ENCODE peak calls at places on chromosomes 11 and 22, in four cellular contexts. G, H, L and Y are unnamed samples.

GRCh38 chr22:39920134-39920743 is 19.4 kb downstream of the GRAP2 start:
- DNase-seq in L (no peak), H (no peak), G (no peak), Y (no peak)

GRCh38 chr11:119764108-119764874 is 35.3 kb upstream of the NECTIN1 start:
- DNase-seq in L (peak; percentile 77), G (peak; percentile 91), H (peak; percentile 42), Y (peak; percentile 55)

GRCh38 chr11:116782728-116783127 is 5.1 kb downstream of the ZPR1 start:
- DNase-seq in L (no peak), G (no peak), H (peak; percentile 50), Y (no peak)

GRCh38 chr22:50738649-50739227 is 734 bp downstream of the ACR start:
- DNase-seq in G (peak; percentile 6), H (no peak), L (no peak), Y (no peak)

GRCh38 chr11:72643547-72643946 is 30.7 kb downstream of the PDE2A start:
- DNase-seq in G (peak; percentile 60), L (no peak), H (no peak), Y (no peak)

GRCh38 chr11:69004411-69005182 is 8.4 kb downstream of the MRGPRF start:
- DNase-seq in L (peak; percentile 46), H (no peak), G (no peak), Y (no peak)

GRCh38 chr11:123430736-123431356 is 777 bp downstream of the GRAMD1B start:
- DNase-seq in L (peak; percentile 83), H (peak; percentile 51), G (peak; percentile 82), Y (peak; percentile 77)

GRCh38 chr11:47189100-47189834 is 3.0 kb upstream of the PACSIN3 start:
- DNase-seq in L (peak; percentile 72), G (no peak), H (peak; percentile 86), Y (no peak)

GRCh38 chr11:70203749-70204465 is 811 bp downstream of the FADD start:
- DNase-seq in G (peak; percentile 84), H (peak; percentile 86), L (peak; percentile 52), Y (no peak)

GRCh38 chr11:7060828-7061227 is 28.0 kb upstream of the RBMXL2 start:
- DNase-seq in H (peak; percentile 58), L (no peak), G (no peak), Y (no peak)

GRCh38 chr11:129061466-129062194 is 119.0 kb upstream of the TP53AIP1 start:
- DNase-seq in G (peak; percentile 22), H (peak; percentile 50), L (no peak), Y (no peak)

GRCh38 chr11:123483465-123483864 is 53.4 kb downstream of the GRAMD1B start:
- DNase-seq in H (no peak), G (no peak), L (no peak), Y (no peak)

GRCh38 chr11:107198490-107199007 is 180.3 kb upstream of the GUCY1A2 start:
- DNase-seq in G (no peak), H (no peak), L (no peak), Y (no peak)

GRCh38 chr11:8328848-8329330 is 65.2 kb upstream of the LMO1 start:
- DNase-seq in H (peak; percentile 75), G (peak; percentile 97), L (peak; percentile 64), Y (peak; percentile 68)

GRCh38 chr11:34640050-34640971 is 19.4 kb downstream of the EHF start:
- DNase-seq in G (peak; percentile 55), L (peak; percentile 71), H (no peak), Y (no peak)

GRCh38 chr11:64121637-64122410 is 44.1 kb downstream of the MACROD1 start:
- DNase-seq in G (no peak), L (no peak), H (peak; percentile 95), Y (no peak)

GRCh38 chr11:57979532-57980079 is 44.1 kb upstream of the OR9Q1 start:
- DNase-seq in L (no peak), G (no peak), H (no peak), Y (no peak)

GRCh38 chr11:118652681-118653181 is 26.7 kb downstream of the TREH start:
- DNase-seq in L (no peak), H (no peak), G (no peak), Y (no peak)
- H3K4me1 ChIP-seq in L (no peaks in the 10 kb centered on the region), H (no peaks in the 10 kb centered on the region), G (no peaks in the 10 kb centered on the region), Y (no peaks in the 10 kb centered on the region)

GRCh38 chr22:42994917-42995562 is 19.9 kb downstream of the PACSIN2 start:
- DNase-seq in L (peak; percentile 74), H (peak; percentile 94), G (peak; percentile 66), Y (peak; percentile 40)
- TF ChIP-seq POLR2A in L (peak; percentile 80), H (peak; percentile 57), G (peak; percentile 32), Y (no peak)

DNA sequence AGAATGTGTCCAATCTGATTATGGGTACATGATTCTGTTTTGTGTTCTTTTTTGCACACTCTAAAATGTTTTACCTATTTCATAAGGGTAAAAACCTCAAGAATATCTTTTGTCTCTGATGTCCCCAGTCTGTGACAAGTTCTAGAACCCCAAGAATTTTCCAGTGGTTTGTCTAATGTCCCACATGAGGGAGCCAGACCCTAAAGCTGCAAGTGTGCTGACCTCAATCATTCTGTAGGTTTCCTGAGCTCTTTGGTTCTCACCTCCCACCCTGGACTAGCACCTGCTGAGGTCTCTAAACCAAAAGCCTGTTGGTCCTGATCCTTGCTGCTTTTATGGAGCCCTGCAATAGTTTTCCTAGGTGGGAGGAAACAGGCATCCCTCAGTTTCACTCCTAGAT is 149.8 kb upstream of the MPPED2 start:
- DNase-seq in H (no peak), G (no peak), L (no peak), Y (no peak)
- H3K4me1 ChIP-seq in H (peaks cover 2% of the 10 kb centered on the region), G (no peaks in the 10 kb centered on the region), L (no peaks in the 10 kb centered on the region), Y (no peaks in the 10 kb centered on the region)

DNA sequence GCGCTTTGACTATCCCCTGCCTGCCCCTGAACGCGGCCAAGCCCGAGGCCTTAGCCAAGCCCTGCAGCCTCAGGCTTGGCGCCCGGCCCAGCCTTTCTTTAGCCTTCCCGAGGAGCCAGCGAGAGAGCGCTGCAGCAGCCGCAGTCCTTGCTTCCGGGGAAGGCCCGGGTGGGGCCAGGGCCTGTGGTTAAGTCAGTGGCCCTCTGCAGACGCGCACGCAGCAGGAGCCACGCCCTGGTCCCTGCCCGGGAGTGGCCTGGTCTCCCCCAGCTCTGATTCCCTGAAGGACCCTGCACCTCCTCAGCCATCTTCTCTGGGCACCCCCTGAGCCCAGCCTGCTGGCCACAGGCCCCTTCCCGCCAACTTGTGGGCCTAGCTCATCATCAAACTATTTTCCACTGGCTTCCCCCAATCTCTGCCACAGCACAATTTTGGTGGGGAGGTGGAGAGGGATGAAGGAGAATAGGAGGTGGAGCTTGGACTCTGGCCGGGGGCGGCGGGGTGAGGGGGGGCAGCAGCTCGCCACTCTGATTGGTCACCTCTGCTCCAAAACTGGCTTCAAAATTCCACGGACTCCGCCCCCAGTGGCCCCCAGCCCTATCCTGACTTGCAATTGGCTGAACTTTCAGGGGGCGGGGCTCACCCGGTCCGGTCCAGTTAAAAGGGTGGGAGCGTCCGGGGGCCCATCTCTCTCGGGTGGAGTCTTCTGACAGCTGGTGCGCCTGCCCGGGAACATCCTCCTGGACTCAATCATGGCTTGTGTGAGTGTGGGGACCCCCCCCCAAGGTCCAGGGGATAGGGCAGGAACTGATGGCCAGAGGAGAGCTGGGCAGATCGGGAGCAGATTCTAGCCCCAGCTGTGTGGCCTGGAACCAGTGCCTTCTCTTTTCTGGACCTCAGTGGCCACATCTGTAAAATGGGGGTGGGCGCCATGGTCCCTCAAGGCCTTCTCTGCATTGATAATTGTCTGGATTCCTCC is at the start of gene LGALS1:
- DNase-seq in H (peak; percentile 97), L (peak; percentile 90), G (peak; percentile 97), Y (peak; percentile 98)
- TF ChIP-seq POLR2A in H (peak; percentile 99), L (peak; percentile 42), G (no peak), Y (peak; percentile 53)

DNA sequence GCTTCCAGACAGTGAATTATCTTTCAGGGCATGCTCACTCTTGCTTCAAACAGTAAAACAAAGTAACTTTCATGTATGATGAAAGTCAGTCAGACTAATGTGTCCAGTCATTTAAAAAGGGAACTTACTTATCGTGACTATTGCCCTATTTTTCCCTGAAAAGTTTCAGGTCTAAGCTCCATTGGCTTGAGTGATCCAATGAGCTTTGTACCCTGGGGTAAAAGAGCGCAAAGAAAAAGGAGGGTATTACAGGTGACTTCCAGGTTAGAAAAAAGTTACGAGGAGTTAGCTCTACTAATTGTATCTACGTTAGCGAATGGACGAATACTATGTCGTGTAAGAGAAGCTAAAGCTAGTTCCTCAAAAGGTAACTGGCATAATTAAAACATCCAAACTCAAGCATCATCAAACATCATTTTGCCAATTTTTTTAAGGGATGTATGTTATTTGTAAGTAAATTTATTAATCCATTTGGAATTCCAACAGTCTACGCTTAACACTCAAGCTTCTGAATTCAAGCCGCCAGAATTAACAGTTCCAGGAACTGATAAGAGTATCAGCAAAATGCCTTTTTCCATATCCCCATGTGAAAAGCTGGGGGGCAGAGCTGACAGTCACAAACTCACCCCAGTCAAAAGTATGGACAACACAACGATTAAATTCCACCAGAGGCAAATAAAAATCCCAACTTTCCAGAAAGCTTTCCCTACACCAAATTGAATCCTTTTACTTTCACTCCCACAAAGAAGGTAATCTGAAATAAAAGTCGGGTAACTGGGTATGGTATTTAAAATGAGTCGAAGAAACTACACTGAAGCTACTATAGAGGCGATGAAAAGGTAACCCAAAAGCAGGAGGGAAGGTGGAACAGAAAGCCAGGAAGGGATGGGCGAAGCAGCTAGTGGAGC is 1.4 kb downstream of the PICALM start:
- DNase-seq in L (no peak), G (no peak), H (no peak), Y (no peak)
- H3K4me1 ChIP-seq in L (peaks cover 44% of the 10 kb centered on the region), G (peaks cover 45% of the 10 kb centered on the region), H (peaks cover 10% of the 10 kb centered on the region), Y (peaks cover 12% of the 10 kb centered on the region)

GRCh38 chr11:76445122-76446084 is 585 bp downstream of the EMSY start:
- DNase-seq in H (peak; percentile 90), L (peak; percentile 80), G (peak; percentile 85), Y (peak; percentile 86)
- TF ChIP-seq POLR2A in H (peak; percentile 89), L (peak; percentile 10), G (no peak), Y (no peak)